ENCODE peak calls at places on chromosomes 4 and X, in ten cellular contexts. One of them, this sample, is unnamed.

GRCh38 chr4:84719115-84719514 is 136.2 kb downstream of the CDS1 start:
- DNase-seq in RWPE1: no peak
- DNase-seq in AG09319: peak
- DNase-seq in A549: no peak
- DNase-seq in lung: no peak
- DNase-seq in sigmoid colon: no peak
- DNase-seq in esophagus squamous epithelium: no peak
- DNase-seq in mammary epithelial cell: no peak
- DNase-seq in psoas muscle: no peak
- DNase-seq in K562: no peak
- DNase-seq in this sample: no peak

GRCh38 chrX:38220936-38221386 is 290 bp upstream of the SRPX start:
- DNase-seq in esophagus squamous epithelium: no peak
- DNase-seq in lung: no peak
- DNase-seq in RWPE1: peak
- DNase-seq in K562: no peak
- DNase-seq in mammary epithelial cell: no peak
- DNase-seq in sigmoid colon: peak
- DNase-seq in psoas muscle: peak
- DNase-seq in AG09319: no peak
- DNase-seq in A549: no peak
- DNase-seq in this sample: peak

GRCh38 chr4:23856630-23857029 is 33.2 kb downstream of the PPARGC1A start:
- DNase-seq in K562: no peak
- DNase-seq in lung: peak
- DNase-seq in sigmoid colon: no peak
- DNase-seq in RWPE1: no peak
- DNase-seq in esophagus squamous epithelium: no peak
- DNase-seq in mammary epithelial cell: no peak
- DNase-seq in psoas muscle: no peak
- DNase-seq in AG09319: no peak
- DNase-seq in A549: no peak
- DNase-seq in this sample: no peak

GRCh38 chr4:153541426-153542096 is 75.4 kb downstream of the TMEM131L start:
- DNase-seq in psoas muscle: no peak
- DNase-seq in AG09319: peak
- DNase-seq in RWPE1: no peak
- DNase-seq in esophagus squamous epithelium: no peak
- DNase-seq in A549: no peak
- DNase-seq in sigmoid colon: no peak
- DNase-seq in K562: no peak
- DNase-seq in lung: no peak
- DNase-seq in mammary epithelial cell: peak
- DNase-seq in this sample: no peak

GRCh38 chrX:136163694-136164093 is 16.4 kb downstream of the FHL1 start:
- DNase-seq in A549: no peak
- DNase-seq in esophagus squamous epithelium: no peak
- DNase-seq in AG09319: no peak
- DNase-seq in lung: no peak
- DNase-seq in K562: no peak
- DNase-seq in mammary epithelial cell: no peak
- DNase-seq in RWPE1: no peak
- DNase-seq in psoas muscle: no peak
- DNase-seq in sigmoid colon: no peak
- DNase-seq in this sample: no peak

GRCh38 chr4:156036496-156036895 is 82.8 kb upstream of the CTSO start:
- DNase-seq in K562: no peak
- DNase-seq in psoas muscle: no peak
- DNase-seq in lung: no peak
- DNase-seq in RWPE1: no peak
- DNase-seq in esophagus squamous epithelium: no peak
- DNase-seq in sigmoid colon: no peak
- DNase-seq in A549: no peak
- DNase-seq in mammary epithelial cell: no peak
- DNase-seq in AG09319: no peak
- DNase-seq in this sample: no peak

GRCh38 chr4:56757821-56758400 is 63.6 kb downstream of the SPINK2 start:
- DNase-seq in lung: peak
- DNase-seq in mammary epithelial cell: no peak
- DNase-seq in sigmoid colon: peak
- DNase-seq in A549: peak
- DNase-seq in AG09319: peak
- DNase-seq in esophagus squamous epithelium: peak
- DNase-seq in psoas muscle: no peak
- DNase-seq in RWPE1: peak
- DNase-seq in K562: peak
- DNase-seq in this sample: peak

GRCh38 chr4:31362756-31363155 is 642.6 kb downstream of the PCDH7 start:
- DNase-seq in mammary epithelial cell: no peak
- DNase-seq in sigmoid colon: no peak
- DNase-seq in A549: no peak
- DNase-seq in RWPE1: no peak
- DNase-seq in esophagus squamous epithelium: no peak
- DNase-seq in psoas muscle: no peak
- DNase-seq in lung: no peak
- DNase-seq in K562: no peak
- DNase-seq in AG09319: no peak
- DNase-seq in this sample: no peak

GRCh38 chr4:88690355-88690754 is 7.3 kb downstream of the NAP1L5 start:
- DNase-seq in RWPE1: no peak
- DNase-seq in A549: no peak
- DNase-seq in K562: peak
- DNase-seq in esophagus squamous epithelium: no peak
- DNase-seq in sigmoid colon: no peak
- DNase-seq in mammary epithelial cell: peak
- DNase-seq in AG09319: no peak
- DNase-seq in psoas muscle: no peak
- DNase-seq in lung: no peak
- DNase-seq in this sample: no peak

GRCh38 chr4:149999485-150000074 is 78.7 kb upstream of the DCLK2 start:
- DNase-seq in sigmoid colon: peak
- DNase-seq in AG09319: peak
- DNase-seq in K562: peak
- DNase-seq in lung: no peak
- DNase-seq in mammary epithelial cell: peak
- DNase-seq in psoas muscle: no peak
- DNase-seq in A549: peak
- DNase-seq in esophagus squamous epithelium: no peak
- DNase-seq in RWPE1: peak
- DNase-seq in this sample: peak

GRCh38 chrX:63675716-63676115 is 109.3 kb downstream of the ARHGEF9 start:
- DNase-seq in RWPE1: no peak
- DNase-seq in sigmoid colon: no peak
- DNase-seq in psoas muscle: no peak
- DNase-seq in mammary epithelial cell: no peak
- DNase-seq in K562: no peak
- DNase-seq in AG09319: no peak
- DNase-seq in lung: no peak
- DNase-seq in esophagus squamous epithelium: no peak
- DNase-seq in A549: no peak
- DNase-seq in this sample: no peak

GRCh38 chrX:104318330-104319009 is 63.7 kb upstream of the ESX1 start:
- DNase-seq in A549: peak
- DNase-seq in lung: no peak
- DNase-seq in AG09319: no peak
- DNase-seq in sigmoid colon: no peak
- DNase-seq in psoas muscle: no peak
- DNase-seq in mammary epithelial cell: peak
- DNase-seq in esophagus squamous epithelium: no peak
- DNase-seq in K562: no peak
- DNase-seq in RWPE1: peak
- DNase-seq in this sample: no peak

GRCh38 chr4:124097447-124097846 is 615.1 kb downstream of the ANKRD50 start:
- DNase-seq in AG09319: no peak
- DNase-seq in A549: no peak
- DNase-seq in esophagus squamous epithelium: no peak
- DNase-seq in mammary epithelial cell: no peak
- DNase-seq in sigmoid colon: no peak
- DNase-seq in K562: no peak
- DNase-seq in psoas muscle: no peak
- DNase-seq in RWPE1: no peak
- DNase-seq in lung: no peak
- DNase-seq in this sample: no peak

GRCh38 chr4:171924761-171925376 is 111.7 kb downstream of the GALNTL6 start:
- DNase-seq in K562: no peak
- DNase-seq in sigmoid colon: no peak
- DNase-seq in lung: no peak
- DNase-seq in mammary epithelial cell: no peak
- DNase-seq in A549: no peak
- DNase-seq in RWPE1: no peak
- DNase-seq in esophagus squamous epithelium: no peak
- DNase-seq in AG09319: no peak
- DNase-seq in psoas muscle: no peak
- DNase-seq in this sample: no peak

GRCh38 chr4:169723207-169723606 is 34.5 kb downstream of the HPF1 start:
- DNase-seq in mammary epithelial cell: no peak
- DNase-seq in K562: peak
- DNase-seq in esophagus squamous epithelium: no peak
- DNase-seq in AG09319: no peak
- DNase-seq in sigmoid colon: no peak
- DNase-seq in A549: no peak
- DNase-seq in RWPE1: no peak
- DNase-seq in psoas muscle: no peak
- DNase-seq in lung: no peak
- DNase-seq in this sample: no peak
- TF ChIP-seq CTCF in mammary epithelial cell: peak
- TF ChIP-seq CTCF in K562: peak
- TF ChIP-seq CTCF in esophagus squamous epithelium: no peak
- TF ChIP-seq CTCF in AG09319: peak
- TF ChIP-seq CTCF in sigmoid colon: no peak
- TF ChIP-seq CTCF in A549: no peak
- TF ChIP-seq CTCF in RWPE1: peak
- TF ChIP-seq CTCF in psoas muscle: no peak
- TF ChIP-seq CTCF in lung: no peak
- TF ChIP-seq CTCF in this sample: no peak

GRCh38 chrX:153576961-153577360 is 22.0 kb downstream of the CCNQ start:
- DNase-seq in AG09319: no peak
- DNase-seq in RWPE1: no peak
- DNase-seq in esophagus squamous epithelium: no peak
- DNase-seq in lung: no peak
- DNase-seq in A549: no peak
- DNase-seq in sigmoid colon: no peak
- DNase-seq in mammary epithelial cell: no peak
- DNase-seq in K562: no peak
- DNase-seq in psoas muscle: no peak
- DNase-seq in this sample: no peak

GRCh38 chrX:153580700-153581386 is 18.1 kb downstream of the CCNQ start:
- DNase-seq in mammary epithelial cell: no peak
- DNase-seq in A549: no peak
- DNase-seq in lung: no peak
- DNase-seq in AG09319: no peak
- DNase-seq in esophagus squamous epithelium: no peak
- DNase-seq in K562: peak
- DNase-seq in RWPE1: no peak
- DNase-seq in psoas muscle: no peak
- DNase-seq in sigmoid colon: no peak
- DNase-seq in this sample: no peak

GRCh38 chrX:153573999-153574398 is 24.9 kb downstream of the CCNQ start:
- DNase-seq in sigmoid colon: no peak
- DNase-seq in psoas muscle: no peak
- DNase-seq in A549: no peak
- DNase-seq in mammary epithelial cell: no peak
- DNase-seq in AG09319: no peak
- DNase-seq in RWPE1: no peak
- DNase-seq in K562: peak
- DNase-seq in lung: no peak
- DNase-seq in esophagus squamous epithelium: no peak
- DNase-seq in this sample: no peak

GRCh38 chrX:153576239-153576870 is 22.6 kb downstream of the CCNQ start:
- DNase-seq in sigmoid colon: no peak
- DNase-seq in RWPE1: no peak
- DNase-seq in psoas muscle: no peak
- DNase-seq in lung: no peak
- DNase-seq in mammary epithelial cell: no peak
- DNase-seq in esophagus squamous epithelium: no peak
- DNase-seq in K562: no peak
- DNase-seq in A549: no peak
- DNase-seq in AG09319: no peak
- DNase-seq in this sample: no peak

GRCh38 chrX:153578200-153578835 is 20.6 kb downstream of the CCNQ start:
- DNase-seq in psoas muscle: no peak
- DNase-seq in RWPE1: no peak
- DNase-seq in K562: no peak
- DNase-seq in AG09319: no peak
- DNase-seq in A549: no peak
- DNase-seq in mammary epithelial cell: no peak
- DNase-seq in sigmoid colon: no peak
- DNase-seq in esophagus squamous epithelium: no peak
- DNase-seq in lung: no peak
- DNase-seq in this sample: no peak
- TF ChIP-seq CTCF in psoas muscle: no peak
- TF ChIP-seq CTCF in RWPE1: no peak
- TF ChIP-seq CTCF in K562: peak
- TF ChIP-seq CTCF in AG09319: no peak
- TF ChIP-seq CTCF in A549: no peak
- TF ChIP-seq CTCF in mammary epithelial cell: no peak
- TF ChIP-seq CTCF in sigmoid colon: no peak
- TF ChIP-seq CTCF in esophagus squamous epithelium: no peak
- TF ChIP-seq CTCF in lung: no peak
- TF ChIP-seq CTCF in this sample: no peak

GRCh38 chr4:186727977-186728519 is 4.4 kb upstream of the FAT1 start:
- DNase-seq in psoas muscle: no peak
- DNase-seq in A549: no peak
- DNase-seq in RWPE1: peak
- DNase-seq in lung: no peak
- DNase-seq in sigmoid colon: no peak
- DNase-seq in esophagus squamous epithelium: no peak
- DNase-seq in K562: no peak
- DNase-seq in AG09319: no peak
- DNase-seq in mammary epithelial cell: peak
- DNase-seq in this sample: no peak
- TF ChIP-seq CTCF in psoas muscle: no peak
- TF ChIP-seq CTCF in A549: peak
- TF ChIP-seq CTCF in RWPE1: peak
- TF ChIP-seq CTCF in lung: no peak
- TF ChIP-seq CTCF in sigmoid colon: no peak
- TF ChIP-seq CTCF in esophagus squamous epithelium: no peak
- TF ChIP-seq CTCF in K562: no peak
- TF ChIP-seq CTCF in AG09319: no peak
- TF ChIP-seq CTCF in mammary epithelial cell: no peak
- TF ChIP-seq CTCF in this sample: no peak

GRCh38 chr4:180557348-180557747 is 1685.9 kb upstream of the TENM3 start:
- DNase-seq in psoas muscle: no peak
- DNase-seq in A549: peak
- DNase-seq in RWPE1: no peak
- DNase-seq in sigmoid colon: no peak
- DNase-seq in esophagus squamous epithelium: no peak
- DNase-seq in K562: no peak
- DNase-seq in mammary epithelial cell: no peak
- DNase-seq in AG09319: no peak
- DNase-seq in lung: no peak
- DNase-seq in this sample: no peak
- TF ChIP-seq CTCF in psoas muscle: no peak
- TF ChIP-seq CTCF in A549: no peak
- TF ChIP-seq CTCF in RWPE1: no peak
- TF ChIP-seq CTCF in sigmoid colon: no peak
- TF ChIP-seq CTCF in esophagus squamous epithelium: no peak
- TF ChIP-seq CTCF in K562: no peak
- TF ChIP-seq CTCF in mammary epithelial cell: peak
- TF ChIP-seq CTCF in AG09319: no peak
- TF ChIP-seq CTCF in lung: no peak
- TF ChIP-seq CTCF in this sample: no peak

GRCh38 chrX:140661657-140662056 is 47.9 kb upstream of the LINC00632 start:
- DNase-seq in lung: no peak
- DNase-seq in mammary epithelial cell: no peak
- DNase-seq in esophagus squamous epithelium: no peak
- DNase-seq in psoas muscle: no peak
- DNase-seq in sigmoid colon: no peak
- DNase-seq in K562: no peak
- DNase-seq in A549: no peak
- DNase-seq in RWPE1: no peak
- DNase-seq in AG09319: no peak
- DNase-seq in this sample: no peak
- TF ChIP-seq CTCF in lung: no peak
- TF ChIP-seq CTCF in mammary epithelial cell: peak
- TF ChIP-seq CTCF in esophagus squamous epithelium: no peak
- TF ChIP-seq CTCF in psoas muscle: no peak
- TF ChIP-seq CTCF in sigmoid colon: no peak
- TF ChIP-seq CTCF in K562: no peak
- TF ChIP-seq CTCF in A549: no peak
- TF ChIP-seq CTCF in RWPE1: no peak
- TF ChIP-seq CTCF in AG09319: no peak
- TF ChIP-seq CTCF in this sample: no peak

This sample was measured in heart right ventricle.